ENCODE peak calls at places on chromosomes 2 and 18, in five cellular contexts. One of them, this sample, is unnamed.
A peak's percentile ranks its signal among the peaks of the same experiment; 100 is the strongest.

GRCh38 chr2:46098606-46099005 is 198.6 kb upstream of the EPAS1 start:
- DNase-seq in EL: peak; percentile 91
- DNase-seq in activated effector memory CD4-positive, alpha-beta T cell treated with Interleukin-2 at 50 U/mL for 16 hours: no peak
- DNase-seq in COR-L47: no peak
- DNase-seq in tibial artery: no peak
- DNase-seq in this sample: no peak

GRCh38 chr2:222242532-222242931 is 56.3 kb downstream of the PAX3 start:
- DNase-seq in tibial artery: no peak
- DNase-seq in COR-L47: no peak
- DNase-seq in activated effector memory CD4-positive, alpha-beta T cell treated with Interleukin-2 at 50 U/mL for 16 hours: no peak
- DNase-seq in EL: no peak
- DNase-seq in this sample: no peak

GRCh38 chr18:7370812-7371211 is 139.9 kb downstream of the LRRC30 start:
- DNase-seq in EL: no peak
- DNase-seq in activated effector memory CD4-positive, alpha-beta T cell treated with Interleukin-2 at 50 U/mL for 16 hours: no peak
- DNase-seq in tibial artery: peak; percentile 65
- DNase-seq in COR-L47: no peak
- DNase-seq in this sample: no peak

GRCh38 chr2:42792583-42793313 is at the start of gene HAAO:
- DNase-seq in tibial artery: no peak
- DNase-seq in COR-L47: no peak
- DNase-seq in activated effector memory CD4-positive, alpha-beta T cell treated with Interleukin-2 at 50 U/mL for 16 hours: no peak
- DNase-seq in EL: peak; percentile 39
- DNase-seq in this sample: no peak

GRCh38 chr2:74573747-74574562 is 19.4 kb downstream of the DOK1 start:
- DNase-seq in EL: peak; percentile 77
- DNase-seq in activated effector memory CD4-positive, alpha-beta T cell treated with Interleukin-2 at 50 U/mL for 16 hours: no peak
- DNase-seq in tibial artery: no peak
- DNase-seq in COR-L47: no peak
- DNase-seq in this sample: no peak

GRCh38 chr2:33791625-33792024 is 192.5 kb upstream of the FAM98A start:
- DNase-seq in tibial artery: no peak
- DNase-seq in COR-L47: no peak
- DNase-seq in activated effector memory CD4-positive, alpha-beta T cell treated with Interleukin-2 at 50 U/mL for 16 hours: no peak
- DNase-seq in EL: peak; percentile 93
- DNase-seq in this sample: no peak

GRCh38 chr2:214465386-214466146 is 54.7 kb downstream of the VWC2L start:
- DNase-seq in activated effector memory CD4-positive, alpha-beta T cell treated with Interleukin-2 at 50 U/mL for 16 hours: no peak
- DNase-seq in tibial artery: peak; percentile 49
- DNase-seq in COR-L47: no peak
- DNase-seq in EL: peak; percentile 91
- DNase-seq in this sample: no peak

GRCh38 chr2:149989447-149990063 is 402.0 kb upstream of the MMADHC start:
- DNase-seq in tibial artery: no peak
- DNase-seq in activated effector memory CD4-positive, alpha-beta T cell treated with Interleukin-2 at 50 U/mL for 16 hours: no peak
- DNase-seq in COR-L47: no peak
- DNase-seq in EL: peak; percentile 66
- DNase-seq in this sample: no peak

GRCh38 chr2:166768393-166769123 is 119.7 kb upstream of the XIRP2 start:
- DNase-seq in activated effector memory CD4-positive, alpha-beta T cell treated with Interleukin-2 at 50 U/mL for 16 hours: no peak
- DNase-seq in COR-L47: no peak
- DNase-seq in EL: no peak
- DNase-seq in tibial artery: no peak
- DNase-seq in this sample: no peak

GRCh38 chr2:85213893-85214512 is 80.8 kb downstream of the TCF7L1 start:
- DNase-seq in activated effector memory CD4-positive, alpha-beta T cell treated with Interleukin-2 at 50 U/mL for 16 hours: no peak
- DNase-seq in tibial artery: no peak
- DNase-seq in EL: no peak
- DNase-seq in COR-L47: no peak
- DNase-seq in this sample: no peak

GRCh38 chr18:5058768-5059539 is 138.1 kb downstream of the AKAIN1 start:
- DNase-seq in COR-L47: no peak
- DNase-seq in activated effector memory CD4-positive, alpha-beta T cell treated with Interleukin-2 at 50 U/mL for 16 hours: no peak
- DNase-seq in EL: no peak
- DNase-seq in tibial artery: no peak
- DNase-seq in this sample: no peak

GRCh38 chr18:22705328-22705727 is 227.8 kb upstream of the RBBP8 start:
- DNase-seq in COR-L47: no peak
- DNase-seq in tibial artery: no peak
- DNase-seq in activated effector memory CD4-positive, alpha-beta T cell treated with Interleukin-2 at 50 U/mL for 16 hours: no peak
- DNase-seq in EL: peak; percentile 73
- DNase-seq in this sample: no peak

This sample was measured in D341Med.